ENCODE peak calls at places on chromosomes 7 and 10, in six cellular contexts. P, B, R, N, F and O are unnamed samples.

GRCh38 chr7:79730971-79731370 is 277.5 kb upstream of the MAGI2 start:
- DNase-seq in R (no peak), B (no peak), F (no peak), N (no peak), P (no peak), O (no peak)

GRCh38 chr10:133157662-133158436 is 2.2 kb upstream of the KNDC1 start:
- DNase-seq in R (no peak), P (no peak), N (no peak), F (no peak), B (no peak), O (no peak)

GRCh38 chr7:139594911-139595476 is 71.5 kb downstream of the CLEC2L start:
- DNase-seq in F (no peak), N (no peak), B (no peak), R (no peak), P (no peak), O (no peak)

GRCh38 chr7:116438274-116438673 is 61.3 kb upstream of the CAV2 start:
- DNase-seq in R (no peak), F (no peak), N (peak), B (peak), P (peak), O (peak)

GRCh38 chr7:44384586-44385383 is 59.4 kb upstream of the CAMK2B start:
- DNase-seq in F (no peak), N (no peak), B (no peak), P (no peak), R (no peak), O (no peak)

GRCh38 chr10:5477948-5478693 is 21.2 kb downstream of the CALML5 start:
- DNase-seq in P (no peak), F (peak), N (no peak), R (no peak), B (no peak), O (no peak)

GRCh38 chr7:13042605-13043236 is 355.3 kb downstream of the ARL4A start:
- DNase-seq in B (peak), F (no peak), R (no peak), N (peak), P (peak), O (no peak)

GRCh38 chr7:2928613-2929311 is 84.7 kb upstream of the GNA12 start:
- DNase-seq in N (no peak), R (no peak), F (no peak), B (no peak), P (no peak), O (no peak)

GRCh38 chr10:86253171-86254072 is 113.2 kb downstream of the GRID1 start:
- DNase-seq in B (no peak), R (no peak), P (no peak), N (no peak), F (no peak), O (no peak)

GRCh38 chr10:37732685-37733084 is 124.7 kb downstream of the ZNF248 start:
- DNase-seq in P (peak), R (no peak), N (peak), F (no peak), B (peak), O (no peak)

GRCh38 chr7:151251328-151251925 is 2.9 kb upstream of the SMARCD3 start:
- DNase-seq in B (peak), N (peak), R (no peak), P (no peak), F (no peak), O (peak)

GRCh38 chr10:84762754-84763394 is 434.5 kb downstream of the CCSER2 start:
- DNase-seq in B (peak), P (no peak), F (no peak), N (no peak), R (no peak), O (no peak)

GRCh38 chr7:45183711-45184210 is 26.2 kb downstream of the RAMP3 start:
- DNase-seq in P (no peak), N (no peak), B (no peak), R (no peak), F (no peak), O (no peak)

GRCh38 chr7:11427686-11428273 is 404.2 kb downstream of the THSD7A start:
- DNase-seq in P (peak), N (peak), R (no peak), B (peak), F (peak), O (peak)

GRCh38 chr7:5363729-5364128 is 59.9 kb downstream of the TNRC18 start:
- DNase-seq in R (no peak), B (no peak), N (no peak), P (no peak), F (no peak), O (no peak)

GRCh38 chr7:55132890-55133551 is 114.2 kb downstream of the EGFR start:
- DNase-seq in R (no peak), N (peak), P (peak), F (no peak), B (peak), O (no peak)

GRCh38 chr10:132711618-132712051 is 74.3 kb downstream of the NKX6-2 start:
- DNase-seq in F (no peak), B (no peak), N (no peak), P (no peak), R (no peak), O (no peak)

GRCh38 chr7:67453981-67454380 is 457.3 kb downstream of the TYW1 start:
- DNase-seq in P (no peak), F (peak), N (no peak), B (no peak), R (no peak), O (no peak)

GRCh38 chr7:136937436-136937835 is 69.0 kb downstream of the CHRM2 start:
- DNase-seq in B (no peak), N (no peak), F (no peak), P (no peak), R (no peak), O (no peak)

GRCh38 chr7:121480566-121481335 is 84.6 kb upstream of the FAM3C start:
- DNase-seq in R (no peak), B (no peak), N (no peak), P (no peak), F (no peak), O (no peak)

GRCh38 chr7:109864263-109864662 is 1226.7 kb upstream of the LRRN3 start:
- DNase-seq in P (no peak), R (no peak), B (no peak), N (no peak), F (no peak), O (no peak)

GRCh38 chr7:142496545-142496991 is 238.7 kb upstream of the PRSS58 start:
- DNase-seq in B (peak), R (no peak), N (peak), F (peak), P (peak), O (peak)

GRCh38 chr10:112175409-112175808 is 8.2 kb downstream of the GPAM start:
- DNase-seq in B (no peak), P (no peak), F (no peak), N (no peak), R (no peak), O (no peak)

GRCh38 chr7:105792488-105793370 is 83.7 kb downstream of the ATXN7L1 start:
- DNase-seq in B (no peak), R (no peak), P (no peak), N (no peak), F (no peak), O (no peak)

GRCh38 chr10:86583983-86584382 is 62.4 kb upstream of the WAPL start:
- DNase-seq in R (no peak), P (peak), B (peak), N (no peak), F (no peak), O (no peak)

GRCh38 chr7:37346761-37347160 is 101.9 kb downstream of the ELMO1 start:
- DNase-seq in R (no peak), P (no peak), N (no peak), B (no peak), F (no peak), O (no peak)

GRCh38 chr7:141649865-141650499 is 52.0 kb downstream of the DENND11 start:
- DNase-seq in P (peak), R (peak), B (peak), F (peak), N (peak), O (peak)

GRCh38 chr7:114722562-114722961 is 199.3 kb upstream of the MDFIC start:
- DNase-seq in B (no peak), N (no peak), R (no peak), F (no peak), P (no peak), O (no peak)

GRCh38 chr7:131203291-131203976 is 124.2 kb upstream of the MKLN1 start:
- DNase-seq in P (no peak), B (no peak), N (no peak), R (no peak), F (no peak), O (no peak)

GRCh38 chr7:20794676-20795075 is 8.0 kb upstream of the SP8 start:
- DNase-seq in F (no peak), R (no peak), B (no peak), N (no peak), P (no peak), O (no peak)
- TF ChIP-seq BHLHE40 in F (no peak), R (no peak), B (no peak), N (no peak), P (no peak), O (no peak)

DNA sequence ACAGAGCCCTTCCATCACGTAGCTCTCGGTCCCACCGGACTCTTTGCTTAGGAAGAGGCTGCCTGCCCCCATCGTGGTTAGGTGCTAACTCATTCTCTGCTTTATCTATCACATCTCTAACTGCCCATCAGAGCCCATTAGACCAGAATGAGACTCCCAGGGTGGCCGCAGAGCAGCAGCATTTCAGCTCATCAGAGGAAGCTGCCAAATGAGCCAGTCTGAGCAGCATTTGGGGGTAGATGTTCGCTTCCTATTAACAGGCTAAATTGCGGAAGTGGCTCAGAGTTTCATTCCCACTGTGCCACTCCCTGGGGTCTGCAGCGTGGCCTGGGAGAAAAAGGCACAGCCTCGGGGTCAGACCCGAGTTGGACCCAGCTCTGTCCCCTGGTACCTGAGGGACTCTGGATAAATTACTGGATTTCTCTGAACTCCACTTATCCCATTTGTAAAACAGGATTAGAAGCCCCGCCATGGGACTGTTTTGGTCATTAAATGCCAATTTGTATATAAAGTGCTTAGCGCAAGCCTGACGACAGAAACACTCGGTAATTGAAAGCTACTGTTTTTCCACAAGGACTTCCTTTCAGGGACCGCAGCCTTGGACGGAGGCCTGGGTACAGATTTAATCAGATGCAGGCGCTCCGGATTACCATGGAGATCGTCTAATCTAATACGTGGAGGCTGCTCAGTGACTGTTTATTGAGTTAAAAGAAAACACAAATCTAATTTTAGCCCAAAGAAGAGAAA is 73.7 kb upstream of the PRLHR start:
- DNase-seq in N (peak), B (no peak), P (no peak), R (no peak), F (no peak), O (no peak)
- TF ChIP-seq BHLHE40 in N (no peak), B (no peak), P (no peak), R (no peak), F (no peak), O (no peak)

GRCh38 chr7:132207211-132207610 is 369.1 kb downstream of the PLXNA4 start:
- DNase-seq in N (no peak), P (no peak), B (no peak), R (no peak), F (no peak), O (no peak)
- TF ChIP-seq BHLHE40 in N (no peak), P (no peak), B (no peak), R (no peak), F (no peak), O (no peak)

DNA sequence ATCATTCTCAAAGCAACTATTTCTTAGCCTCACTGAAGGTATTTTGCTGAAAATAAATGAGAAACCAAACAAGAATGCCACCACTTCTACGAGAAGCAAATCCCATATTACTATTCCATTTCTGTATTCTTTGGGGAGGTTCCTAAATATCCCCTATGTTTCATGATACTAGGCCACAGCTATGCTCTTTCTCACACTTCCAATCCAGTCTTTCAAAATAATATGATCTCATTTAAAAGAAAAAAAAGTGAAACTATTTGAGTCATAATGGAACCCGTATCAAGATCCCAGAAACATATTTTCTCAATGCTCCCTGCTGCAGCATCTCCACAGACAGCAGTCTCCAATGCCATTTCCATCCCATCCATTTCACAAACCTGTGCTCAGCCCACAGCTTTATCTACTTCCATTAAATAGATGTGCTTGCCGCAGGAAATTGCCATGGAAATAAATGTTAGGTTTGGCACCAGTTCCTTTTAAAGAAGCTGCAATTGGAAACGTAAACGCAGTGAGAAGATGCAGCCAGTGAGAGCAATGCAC is 99.8 kb downstream of the C10orf90 start:
- DNase-seq in N (no peak), R (no peak), F (no peak), P (no peak), B (no peak), O (no peak)
- TF ChIP-seq BHLHE40 in N (no peak), R (no peak), F (no peak), P (no peak), B (no peak), O (no peak)

GRCh38 chr7:127780489-127780888 is 128.5 kb downstream of the SND1 start:
- DNase-seq in F (no peak), P (no peak), R (no peak), B (no peak), N (no peak), O (no peak)

GRCh38 chr7:127782075-127782474 is 130.1 kb downstream of the SND1 start:
- DNase-seq in N (no peak), R (no peak), F (no peak), B (no peak), P (no peak), O (no peak)

GRCh38 chr7:127786184-127786583 is 134.2 kb downstream of the SND1 start:
- DNase-seq in P (no peak), N (peak), B (no peak), R (no peak), F (no peak), O (no peak)

GRCh38 chr7:127783267-127783559 is 131.2 kb downstream of the SND1 start:
- DNase-seq in R (no peak), F (no peak), B (no peak), P (no peak), N (no peak), O (no peak)

GRCh38 chr7:127782550-127783266 is 130.7 kb downstream of the SND1 start:
- DNase-seq in N (peak), P (no peak), F (no peak), R (no peak), B (no peak), O (no peak)
- TF ChIP-seq BHLHE40 in N (no peak), P (no peak), F (no peak), R (no peak), B (no peak), O (no peak)

GRCh38 chr7:1899201-1899600 is 229.1 kb downstream of the ELFN1 start:
- DNase-seq in R (no peak), N (peak), F (no peak), B (no peak), P (no peak), O (no peak)
- TF ChIP-seq BHLHE40 in R (no peak), N (peak), F (no peak), B (no peak), P (no peak), O (no peak)

DNA sequence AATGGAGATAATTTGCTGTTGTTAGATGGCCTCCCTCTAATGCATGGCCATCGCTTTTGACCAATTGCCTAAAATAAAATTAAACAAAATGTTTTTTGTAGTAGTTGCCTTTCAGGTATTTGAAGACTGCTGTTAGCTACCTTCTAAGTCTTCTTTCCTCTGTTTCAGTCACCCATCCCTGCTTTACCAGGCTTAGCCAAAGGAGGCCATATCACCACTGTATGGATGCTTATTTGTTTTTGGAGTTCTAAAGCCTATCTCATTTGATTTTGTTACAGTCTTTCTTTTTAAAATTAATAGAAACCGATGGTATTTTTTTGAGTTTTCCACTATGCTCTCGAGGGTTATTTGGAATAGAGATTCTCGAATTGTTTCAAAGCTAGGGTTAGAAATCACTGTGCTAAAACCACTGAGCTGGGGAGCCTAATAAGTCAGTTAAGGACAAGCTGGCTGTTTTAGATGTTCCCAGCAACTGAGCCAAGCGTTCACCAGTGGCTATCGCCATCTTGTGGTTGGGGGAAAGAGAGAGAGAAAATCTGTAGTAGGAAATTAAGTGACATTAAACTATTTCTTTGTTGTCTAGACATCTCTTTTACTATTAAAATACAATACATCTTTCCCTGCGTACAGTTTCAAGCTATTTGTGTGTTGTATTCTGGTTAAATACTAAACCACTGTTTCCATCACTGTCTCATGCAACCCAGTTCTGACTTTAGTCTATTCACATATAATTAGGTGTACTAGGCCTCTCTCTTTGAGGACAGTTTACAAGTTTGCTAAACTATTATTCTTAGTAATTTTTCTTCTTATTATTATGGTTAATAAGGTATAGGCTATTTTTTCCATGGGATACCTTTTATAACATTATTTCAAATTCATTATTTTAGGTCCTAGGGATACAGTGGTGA is 52.2 kb downstream of the GPR158 start:
- DNase-seq in P (peak), F (peak), R (peak), B (peak), N (peak), O (peak)
- TF ChIP-seq BHLHE40 in P (no peak), F (no peak), R (no peak), B (no peak), N (no peak), O (no peak)

GRCh38 chr10:16519250-16519907 is 2.3 kb downstream of the C1QL3 start:
- DNase-seq in P (no peak), F (no peak), N (no peak), B (no peak), R (no peak), O (no peak)
- TF ChIP-seq BHLHE40 in P (no peak), F (no peak), N (no peak), B (no peak), R (no peak), O (no peak)

GRCh38 chr7:33537078-33537477 is 368.3 kb upstream of the BMPER start:
- DNase-seq in B (no peak), R (no peak), P (no peak), N (no peak), F (no peak), O (no peak)
- TF ChIP-seq BHLHE40 in B (no peak), R (no peak), P (no peak), N (no peak), F (no peak), O (no peak)

DNA sequence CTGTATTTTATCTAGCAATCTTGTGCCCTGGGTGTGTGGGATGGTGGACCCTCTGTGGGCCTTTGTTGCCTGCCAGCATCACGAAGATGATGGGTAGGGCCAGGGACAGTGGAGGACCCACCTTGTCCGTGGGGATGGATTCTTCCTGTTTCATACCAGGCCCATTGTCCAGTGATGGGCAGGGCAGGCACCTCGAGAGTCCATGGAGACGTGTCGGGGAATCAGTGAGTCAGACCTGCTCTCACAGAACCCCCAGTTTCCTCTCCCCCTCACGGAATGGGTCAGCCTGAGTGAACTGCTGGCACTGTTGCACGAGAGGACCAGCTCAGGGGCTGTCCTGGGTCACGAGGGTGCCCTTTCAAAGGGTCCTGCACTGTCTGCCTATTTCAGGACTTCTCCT is 401.2 kb downstream of the RPS24 start:
- DNase-seq in F (no peak), R (no peak), P (no peak), B (no peak), N (no peak), O (no peak)
- TF ChIP-seq BHLHE40 in F (no peak), R (no peak), P (no peak), B (no peak), N (no peak), O (no peak)